ENCODE peak calls at places on chromosomes 5 and 9, in four cellular contexts. I is GM20000, R is HuH-7, W is IMR-90. H is an unnamed sample.

GRCh38 chr9:18947772-18948391 is 85.1 kb downstream of the SAXO1 start:
- DNase-seq in I (no peak), R (no peak), W (peak), H (peak)

GRCh38 chr9:34662544-34663295 is at the start of gene CCL27:
- DNase-seq in I (no peak), R (no peak), W (no peak), H (no peak)

GRCh38 chr5:14503681-14504331 is 77.8 kb upstream of the OTULINL start:
- DNase-seq in I (no peak), R (no peak), W (no peak), H (no peak)

GRCh38 chr5:16406630-16407029 is 59.0 kb downstream of the ZNF622 start:
- DNase-seq in I (no peak), R (no peak), W (no peak), H (no peak)

GRCh38 chr9:111985315-111985714 is 88.7 kb downstream of the UGCG start:
- DNase-seq in I (no peak), R (no peak), W (no peak), H (no peak)

GRCh38 chr5:13276143-13276542 is 668.3 kb downstream of the DNAH5 start:
- DNase-seq in I (no peak), R (no peak), W (no peak), H (peak)

GRCh38 chr9:128415222-128415621 is 5.4 kb upstream of the CERCAM start:
- DNase-seq in I (no peak), R (no peak), W (no peak), H (no peak)

GRCh38 chr9:134666801-134667200 is 25.2 kb downstream of the COL5A1 start:
- DNase-seq in I (no peak), R (no peak), W (peak), H (peak)

GRCh38 chr5:65061250-65061973 is 292.7 kb downstream of the CWC27 start:
- DNase-seq in I (no peak), R (no peak), W (no peak), H (no peak)